ENCODE peak calls at places on chromosomes 11 and 22, in seven cellular contexts. One of them, this sample, is unnamed.

GRCh38 chr11:116240661-116241060 is 532.1 kb downstream of the BUD13 start:
- DNase-seq in PC-9: no peak
- DNase-seq in Karpas-422: no peak
- DNase-seq in OCI-LY7: no peak
- DNase-seq in mammary epithelial cell: no peak
- DNase-seq in GM23248: peak; percentile 22
- DNase-seq in IMR-90: no peak
- DNase-seq in this sample: no peak

GRCh38 chr11:45580399-45580798 is 85.0 kb downstream of the CHST1 start:
- DNase-seq in GM23248: peak; percentile 50
- DNase-seq in OCI-LY7: no peak
- DNase-seq in mammary epithelial cell: peak; percentile 16
- DNase-seq in Karpas-422: peak; percentile 61
- DNase-seq in IMR-90: peak; percentile 34
- DNase-seq in PC-9: no peak
- DNase-seq in this sample: peak; percentile 40

GRCh38 chr22:44249376-44250147 is 63.2 kb downstream of the SHISAL1 start:
- DNase-seq in PC-9: no peak
- DNase-seq in GM23248: no peak
- DNase-seq in OCI-LY7: no peak
- DNase-seq in mammary epithelial cell: no peak
- DNase-seq in IMR-90: no peak
- DNase-seq in Karpas-422: no peak
- DNase-seq in this sample: no peak

GRCh38 chr22:38949889-38950405 is 7.5 kb upstream of the APOBEC3A start:
- DNase-seq in mammary epithelial cell: no peak
- DNase-seq in Karpas-422: no peak
- DNase-seq in IMR-90: no peak
- DNase-seq in PC-9: no peak
- DNase-seq in OCI-LY7: no peak
- DNase-seq in GM23248: no peak
- DNase-seq in this sample: no peak

GRCh38 chr22:35615156-35615555 is 2.0 kb downstream of the MB start:
- DNase-seq in GM23248: peak; percentile 42
- DNase-seq in OCI-LY7: no peak
- DNase-seq in PC-9: no peak
- DNase-seq in Karpas-422: no peak
- DNase-seq in mammary epithelial cell: no peak
- DNase-seq in IMR-90: no peak
- DNase-seq in this sample: no peak

GRCh38 chr22:48902001-48902869 is 925.4 kb downstream of the BRD1 start:
- DNase-seq in OCI-LY7: no peak
- DNase-seq in PC-9: no peak
- DNase-seq in GM23248: no peak
- DNase-seq in Karpas-422: no peak
- DNase-seq in mammary epithelial cell: no peak
- DNase-seq in IMR-90: no peak
- DNase-seq in this sample: no peak

GRCh38 chr11:89545701-89546100 is 54.5 kb upstream of the NOX4 start:
- DNase-seq in IMR-90: no peak
- DNase-seq in Karpas-422: no peak
- DNase-seq in GM23248: no peak
- DNase-seq in OCI-LY7: no peak
- DNase-seq in mammary epithelial cell: no peak
- DNase-seq in PC-9: no peak
- DNase-seq in this sample: no peak

GRCh38 chr11:67355023-67355793 is 1.9 kb upstream of the POLD4 start:
- DNase-seq in OCI-LY7: no peak
- DNase-seq in mammary epithelial cell: no peak
- DNase-seq in IMR-90: no peak
- DNase-seq in Karpas-422: peak; percentile 74
- DNase-seq in GM23248: peak; percentile 46
- DNase-seq in PC-9: peak; percentile 60
- DNase-seq in this sample: no peak

GRCh38 chr11:7444582-7444981 is 40.7 kb upstream of the OLFML1 start:
- DNase-seq in IMR-90: no peak
- DNase-seq in GM23248: no peak
- DNase-seq in OCI-LY7: no peak
- DNase-seq in PC-9: no peak
- DNase-seq in mammary epithelial cell: no peak
- DNase-seq in Karpas-422: no peak
- DNase-seq in this sample: no peak

GRCh38 chr22:32542332-32543019 is 67.9 kb downstream of the FBXO7 start:
- DNase-seq in OCI-LY7: no peak
- DNase-seq in Karpas-422: no peak
- DNase-seq in IMR-90: no peak
- DNase-seq in GM23248: no peak
- DNase-seq in PC-9: no peak
- DNase-seq in mammary epithelial cell: no peak
- DNase-seq in this sample: no peak

GRCh38 chr11:14974723-14975587 is 2.8 kb upstream of the CALCA start:
- DNase-seq in mammary epithelial cell: peak; percentile 33
- DNase-seq in GM23248: peak; percentile 64
- DNase-seq in OCI-LY7: peak; percentile 40
- DNase-seq in PC-9: peak; percentile 9
- DNase-seq in Karpas-422: peak; percentile 74
- DNase-seq in IMR-90: peak; percentile 20
- DNase-seq in this sample: peak; percentile 58

GRCh38 chr11:114606003-114606801 is 10.6 kb upstream of the NXPE4 start:
- DNase-seq in Karpas-422: no peak
- DNase-seq in mammary epithelial cell: no peak
- DNase-seq in GM23248: peak; percentile 34
- DNase-seq in PC-9: no peak
- DNase-seq in IMR-90: peak; percentile 3
- DNase-seq in OCI-LY7: no peak
- DNase-seq in this sample: no peak

GRCh38 chr11:74257934-74258553 is 53.4 kb downstream of the P4HA3 start:
- DNase-seq in PC-9: no peak
- DNase-seq in IMR-90: peak; percentile 82
- DNase-seq in OCI-LY7: no peak
- DNase-seq in GM23248: peak; percentile 73
- DNase-seq in mammary epithelial cell: no peak
- DNase-seq in Karpas-422: no peak
- DNase-seq in this sample: no peak

GRCh38 chr11:10673476-10674062 is 20.0 kb downstream of the IRAG1 start:
- DNase-seq in IMR-90: peak; percentile 51
- DNase-seq in mammary epithelial cell: no peak
- DNase-seq in Karpas-422: no peak
- DNase-seq in GM23248: no peak
- DNase-seq in OCI-LY7: no peak
- DNase-seq in PC-9: no peak
- DNase-seq in this sample: no peak

GRCh38 chr22:28741200-28741757 is 341 bp downstream of the CHEK2 start:
- DNase-seq in IMR-90: no peak
- DNase-seq in Karpas-422: no peak
- DNase-seq in GM23248: no peak
- DNase-seq in mammary epithelial cell: no peak
- DNase-seq in PC-9: no peak
- DNase-seq in OCI-LY7: no peak
- DNase-seq in this sample: no peak

GRCh38 chr11:130096823-130097222 is 27.1 kb downstream of the APLP2 start:
- DNase-seq in PC-9: no peak
- DNase-seq in GM23248: no peak
- DNase-seq in OCI-LY7: no peak
- DNase-seq in Karpas-422: no peak
- DNase-seq in IMR-90: no peak
- DNase-seq in mammary epithelial cell: no peak
- DNase-seq in this sample: no peak

GRCh38 chr22:49906071-49906798 is 12.0 kb downstream of the ALG12 start:
- DNase-seq in PC-9: no peak
- DNase-seq in mammary epithelial cell: no peak
- DNase-seq in GM23248: no peak
- DNase-seq in Karpas-422: no peak
- DNase-seq in IMR-90: no peak
- DNase-seq in OCI-LY7: no peak
- DNase-seq in this sample: no peak

GRCh38 chr11:64127267-64128072 is 38.4 kb downstream of the MACROD1 start:
- DNase-seq in OCI-LY7: no peak
- DNase-seq in PC-9: no peak
- DNase-seq in Karpas-422: no peak
- DNase-seq in GM23248: no peak
- DNase-seq in IMR-90: no peak
- DNase-seq in mammary epithelial cell: no peak
- DNase-seq in this sample: no peak

GRCh38 chr11:129143335-129143734 is 48.8 kb downstream of the ARHGAP32 start:
- DNase-seq in OCI-LY7: no peak
- DNase-seq in mammary epithelial cell: peak; percentile 100
- DNase-seq in IMR-90: peak; percentile 99
- DNase-seq in GM23248: peak; percentile 99
- DNase-seq in PC-9: peak; percentile 88
- DNase-seq in Karpas-422: no peak
- DNase-seq in this sample: no peak

GRCh38 chr11:4863893-4864292 is 14.9 kb upstream of the OR51S1 start:
- DNase-seq in Karpas-422: no peak
- DNase-seq in OCI-LY7: no peak
- DNase-seq in IMR-90: no peak
- DNase-seq in PC-9: no peak
- DNase-seq in mammary epithelial cell: no peak
- DNase-seq in GM23248: no peak
- DNase-seq in this sample: no peak

GRCh38 chr22:36081023-36081431 is 52.4 kb upstream of the RBFOX2 start:
- DNase-seq in IMR-90: peak; percentile 98
- DNase-seq in mammary epithelial cell: peak; percentile 69
- DNase-seq in PC-9: no peak
- DNase-seq in OCI-LY7: no peak
- DNase-seq in Karpas-422: no peak
- DNase-seq in GM23248: peak; percentile 95
- DNase-seq in this sample: no peak

DNA sequence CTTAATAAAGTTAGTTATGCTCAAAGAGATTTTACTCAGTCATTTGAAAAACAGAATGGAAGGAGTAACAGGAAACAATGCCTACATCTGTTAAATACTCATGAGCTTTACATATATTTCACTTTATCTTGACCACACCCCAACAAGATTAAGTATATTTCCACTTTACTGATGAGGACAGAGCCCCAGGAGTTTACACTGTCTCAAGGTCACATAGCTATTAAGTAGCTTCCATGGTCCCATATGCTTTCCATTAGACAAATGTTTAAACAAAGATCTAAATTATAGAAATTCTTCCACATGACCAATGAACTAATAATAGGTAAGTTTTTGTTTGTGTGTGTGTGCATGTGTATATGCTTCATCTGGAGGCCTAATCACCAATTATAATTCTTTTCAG is 30.2 kb downstream of the MRTFA start:
- DNase-seq in IMR-90: no peak
- DNase-seq in mammary epithelial cell: no peak
- DNase-seq in Karpas-422: no peak
- DNase-seq in GM23248: no peak
- DNase-seq in OCI-LY7: no peak
- DNase-seq in PC-9: no peak
- DNase-seq in this sample: no peak
- H4K20me1 ChIP-seq in IMR-90: peaks cover 87% of the 10 kb centered on the region
- H4K20me1 ChIP-seq in mammary epithelial cell: no peaks in the 10 kb centered on the region
- H4K20me1 ChIP-seq in Karpas-422: peaks cover 40% of the 10 kb centered on the region
- H4K20me1 ChIP-seq in GM23248: peaks cover 12% of the 10 kb centered on the region
- H4K20me1 ChIP-seq in OCI-LY7: peaks cover 12% of the 10 kb centered on the region
- H4K20me1 ChIP-seq in PC-9: no peaks in the 10 kb centered on the region
- H4K20me1 ChIP-seq in this sample: no peaks in the 10 kb centered on the region

GRCh38 chr22:37239336-37240239 is 4.5 kb downstream of the RAC2 start:
- DNase-seq in PC-9: no peak
- DNase-seq in GM23248: no peak
- DNase-seq in Karpas-422: no peak
- DNase-seq in mammary epithelial cell: no peak
- DNase-seq in IMR-90: no peak
- DNase-seq in OCI-LY7: no peak
- DNase-seq in this sample: no peak

GRCh38 chr22:37240941-37241320 is 3.1 kb downstream of the RAC2 start:
- DNase-seq in IMR-90: no peak
- DNase-seq in Karpas-422: no peak
- DNase-seq in PC-9: no peak
- DNase-seq in GM23248: no peak
- DNase-seq in mammary epithelial cell: no peak
- DNase-seq in OCI-LY7: no peak
- DNase-seq in this sample: no peak

GRCh38 chr22:37240240-37240940 is 3.7 kb downstream of the RAC2 start:
- DNase-seq in GM23248: no peak
- DNase-seq in Karpas-422: peak; percentile 91
- DNase-seq in mammary epithelial cell: no peak
- DNase-seq in IMR-90: no peak
- DNase-seq in PC-9: no peak
- DNase-seq in OCI-LY7: no peak
- DNase-seq in this sample: no peak

GRCh38 chr22:37242395-37242918 is 1.6 kb downstream of the RAC2 start:
- DNase-seq in PC-9: peak; percentile 49
- DNase-seq in OCI-LY7: peak; percentile 89
- DNase-seq in Karpas-422: peak; percentile 96
- DNase-seq in GM23248: peak; percentile 48
- DNase-seq in IMR-90: peak; percentile 38
- DNase-seq in mammary epithelial cell: peak; percentile 46
- DNase-seq in this sample: peak; percentile 90

GRCh38 chr22:37241351-37242142 is 2.5 kb downstream of the RAC2 start:
- DNase-seq in IMR-90: no peak
- DNase-seq in PC-9: no peak
- DNase-seq in mammary epithelial cell: no peak
- DNase-seq in GM23248: no peak
- DNase-seq in OCI-LY7: no peak
- DNase-seq in Karpas-422: peak; percentile 63
- DNase-seq in this sample: no peak
- H4K20me1 ChIP-seq in IMR-90: no peaks in the 10 kb centered on the region
- H4K20me1 ChIP-seq in PC-9: no peaks in the 10 kb centered on the region
- H4K20me1 ChIP-seq in mammary epithelial cell: no peaks in the 10 kb centered on the region
- H4K20me1 ChIP-seq in GM23248: no peaks in the 10 kb centered on the region
- H4K20me1 ChIP-seq in OCI-LY7: peaks cover 5% of the 10 kb centered on the region
- H4K20me1 ChIP-seq in Karpas-422: peaks cover 23% of the 10 kb centered on the region
- H4K20me1 ChIP-seq in this sample: peaks cover 4% of the 10 kb centered on the region

GRCh38 chr11:65434057-65434666 is 11.6 kb downstream of the NEAT1 start:
- DNase-seq in OCI-LY7: no peak
- DNase-seq in IMR-90: peak; percentile 34
- DNase-seq in GM23248: peak; percentile 59
- DNase-seq in mammary epithelial cell: peak; percentile 28
- DNase-seq in Karpas-422: no peak
- DNase-seq in PC-9: no peak
- DNase-seq in this sample: no peak
- H4K20me1 ChIP-seq in OCI-LY7: no peaks in the 10 kb centered on the region
- H4K20me1 ChIP-seq in IMR-90: peaks cover 96% of the 10 kb centered on the region
- H4K20me1 ChIP-seq in GM23248: peaks cover 64% of the 10 kb centered on the region
- H4K20me1 ChIP-seq in mammary epithelial cell: peaks cover 10% of the 10 kb centered on the region
- H4K20me1 ChIP-seq in Karpas-422: no peaks in the 10 kb centered on the region
- H4K20me1 ChIP-seq in PC-9: peaks cover 93% of the 10 kb centered on the region
- H4K20me1 ChIP-seq in this sample: peaks cover 7% of the 10 kb centered on the region

DNA sequence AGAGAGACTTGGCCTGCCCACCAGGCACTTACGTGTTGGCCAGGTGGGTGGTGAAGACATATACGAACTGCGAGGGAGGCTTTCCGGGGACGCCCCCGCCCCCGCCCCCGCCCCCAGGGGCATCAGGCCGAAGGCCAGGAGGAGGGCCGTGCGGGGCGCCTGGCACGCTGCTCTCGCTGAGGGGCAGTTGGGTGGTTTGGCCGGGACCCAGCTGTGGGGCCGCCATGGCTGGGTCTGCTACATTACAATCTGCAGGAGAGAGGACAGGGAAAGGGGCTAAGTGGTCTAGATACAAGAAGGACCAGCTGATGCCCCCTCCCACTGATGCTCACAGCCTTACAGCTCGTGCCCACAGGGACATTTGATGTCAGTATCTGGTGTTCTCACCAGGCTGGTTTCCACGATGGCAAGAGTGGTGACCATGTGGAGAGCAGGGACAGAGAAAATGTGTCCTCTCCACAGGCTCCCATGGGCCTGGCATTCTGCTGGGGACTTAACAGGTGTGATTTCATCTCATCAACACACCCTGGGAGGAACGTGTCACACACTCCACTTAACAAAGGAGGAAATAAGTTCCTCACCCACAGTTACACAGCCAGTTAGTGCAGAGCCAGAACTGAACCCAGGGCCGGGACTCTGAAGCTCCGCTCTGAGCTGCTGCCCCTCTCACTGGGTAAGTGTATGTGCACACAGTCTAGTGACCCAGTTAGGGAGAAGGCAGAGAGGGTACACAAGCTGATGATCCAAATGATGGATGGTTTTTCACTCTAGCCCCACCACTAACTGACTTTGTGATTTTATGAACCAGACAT is 19.7 kb downstream of the CXCR5 start:
- DNase-seq in PC-9: no peak
- DNase-seq in OCI-LY7: no peak
- DNase-seq in mammary epithelial cell: no peak
- DNase-seq in IMR-90: no peak
- DNase-seq in Karpas-422: no peak
- DNase-seq in GM23248: no peak
- DNase-seq in this sample: no peak
- H4K20me1 ChIP-seq in PC-9: peaks cover 70% of the 10 kb centered on the region
- H4K20me1 ChIP-seq in OCI-LY7: no peaks in the 10 kb centered on the region
- H4K20me1 ChIP-seq in mammary epithelial cell: no peaks in the 10 kb centered on the region
- H4K20me1 ChIP-seq in IMR-90: peaks cover 67% of the 10 kb centered on the region
- H4K20me1 ChIP-seq in Karpas-422: no peaks in the 10 kb centered on the region
- H4K20me1 ChIP-seq in GM23248: no peaks in the 10 kb centered on the region
- H4K20me1 ChIP-seq in this sample: no peaks in the 10 kb centered on the region